ENCODE peak calls at places on chromosomes 7 and 10, in seven cellular contexts. F is fibroblast of the conjunctiva, T is M059J, A is RCC 7860, I is tibial artery, U is iPS-NIHi11, R is ovary. W is an unnamed sample.

GRCh38 chr10:126935263-126935946 is 30.2 kb downstream of the DOCK1 start:
- DNase-seq in F (no peak), T (peak), A (peak), I (no peak), U (peak), R (no peak), W (peak)

GRCh38 chr10:111968624-111969023 is 214.9 kb downstream of the GPAM start:
- DNase-seq in F (no peak), T (no peak), A (no peak), I (no peak), U (no peak), R (no peak), W (no peak)

GRCh38 chr7:96238474-96238873 is 83.4 kb downstream of the SLC25A13 start:
- DNase-seq in F (no peak), T (no peak), A (no peak), I (no peak), U (peak), R (no peak), W (no peak)

GRCh38 chr10:132809237-132810140 is 23.5 kb upstream of the NKX6-2 start:
- DNase-seq in F (no peak), T (no peak), A (no peak), I (peak), U (no peak), R (no peak), W (no peak)

GRCh38 chr7:46229409-46229808 is 308.3 kb upstream of the IGFBP3 start:
- DNase-seq in F (peak), T (peak), A (peak), I (no peak), U (no peak), R (no peak), W (no peak)

GRCh38 chr7:94301024-94301588 is 93.6 kb upstream of the COL1A2 start:
- DNase-seq in F (peak), T (peak), A (peak), I (peak), U (peak), R (peak), W (peak)

GRCh38 chr7:55572378-55573233 is at the start of gene VOPP1:
- DNase-seq in F (peak), T (peak), A (peak), I (peak), U (peak), R (peak), W (peak)

GRCh38 chr7:40793132-40793531 is 658.3 kb downstream of the SUGCT start:
- DNase-seq in F (no peak), T (peak), A (peak), I (no peak), U (no peak), R (no peak), W (no peak)

GRCh38 chr10:82091413-82091812 is 216.4 kb downstream of the NRG3 start:
- DNase-seq in F (no peak), T (no peak), A (no peak), I (no peak), U (no peak), R (no peak), W (no peak)

GRCh38 chr7:2894118-2894940 is 50.2 kb upstream of the GNA12 start:
- DNase-seq in F (no peak), T (no peak), A (no peak), I (no peak), U (no peak), R (peak), W (peak)

GRCh38 chr10:78420946-78421732 is 387.5 kb downstream of the RPS24 start:
- DNase-seq in F (no peak), T (no peak), A (no peak), I (peak), U (no peak), R (no peak), W (peak)

GRCh38 chr10:5618829-5619228 is 47.6 kb downstream of the ASB13 start:
- DNase-seq in F (no peak), T (no peak), A (no peak), I (peak), U (no peak), R (no peak), W (no peak)

GRCh38 chr10:109633846-109634245 is 289.5 kb downstream of the XPNPEP1 start:
- DNase-seq in F (no peak), T (no peak), A (no peak), I (no peak), U (no peak), R (no peak), W (no peak)

GRCh38 chr7:41816111-41816510 is 113.2 kb upstream of the INHBA start:
- DNase-seq in F (no peak), T (peak), A (no peak), I (no peak), U (no peak), R (no peak), W (no peak)

GRCh38 chr10:121911421-121911697 is 16.5 kb downstream of the ATE1 start:
- DNase-seq in F (no peak), T (no peak), A (no peak), I (no peak), U (no peak), R (no peak), W (no peak)

GRCh38 chr7:36617408-36617807 is 106.9 kb downstream of the AOAH start:
- DNase-seq in F (no peak), T (no peak), A (no peak), I (no peak), U (no peak), R (no peak), W (no peak)

GRCh38 chr7:150356265-150356897 is 12.2 kb upstream of the REPIN1 start:
- DNase-seq in F (no peak), T (peak), A (no peak), I (peak), U (peak), R (no peak), W (peak)

GRCh38 chr7:3955751-3956696 is 655.0 kb downstream of the SDK1 start:
- DNase-seq in F (no peak), T (peak), A (peak), I (no peak), U (no peak), R (no peak), W (no peak)

GRCh38 chr10:124224331-124225028 is 131.1 kb upstream of the CHST15 start:
- DNase-seq in F (no peak), T (peak), A (no peak), I (peak), U (no peak), R (no peak), W (no peak)

GRCh38 chr7:1704326-1705241 is 34.5 kb downstream of the ELFN1 start:
- DNase-seq in F (no peak), T (no peak), A (no peak), I (peak), U (no peak), R (no peak), W (peak)

GRCh38 chr7:32154797-32155196 is 84.6 kb upstream of the PDE1C start:
- DNase-seq in F (no peak), T (peak), A (peak), I (peak), U (no peak), R (no peak), W (no peak)

GRCh38 chr10:43998021-43998809 is 349.5 kb upstream of the ZNF32 start:
- DNase-seq in F (no peak), T (peak), A (peak), I (no peak), U (no peak), R (no peak), W (no peak)

GRCh38 chr7:25429731-25430130 is 201.4 kb upstream of the NPVF start:
- DNase-seq in F (peak), T (peak), A (no peak), I (peak), U (no peak), R (no peak), W (no peak)

GRCh38 chr10:110629680-110630191 is 14.4 kb upstream of the RBM20 start:
- DNase-seq in F (no peak), T (no peak), A (no peak), I (no peak), U (no peak), R (no peak), W (no peak)

GRCh38 chr7:35520810-35521059 is 174.2 kb downstream of the HERPUD2 start:
- DNase-seq in F (no peak), T (no peak), A (no peak), I (no peak), U (no peak), R (no peak), W (no peak)

GRCh38 chr10:110530131-110530831 is 32.6 kb downstream of the DUSP5 start:
- DNase-seq in F (no peak), T (peak), A (no peak), I (peak), U (peak), R (no peak), W (peak)

GRCh38 chr7:157480651-157481050 is 143.8 kb downstream of the DNAJB6 start:
- DNase-seq in F (no peak), T (no peak), A (no peak), I (no peak), U (no peak), R (no peak), W (no peak)

W was measured in H7.